ENCODE peak calls at places on chromosomes 3 and 15, in nine cellular contexts. C, S, O, B, J, M, Q, P and I are unnamed samples.

GRCh38 chr3:101803152-101803782 is 24.3 kb downstream of the NXPE3 start:
- DNase-seq in B (peak), M (peak), O (peak), Q (no peak), S (peak), C (peak), P (peak), J (peak), I (peak)

GRCh38 chr3:11563159-11563558 is 80.6 kb downstream of the VGLL4 start:
- DNase-seq in P (no peak), B (no peak), C (no peak), S (no peak), J (no peak), O (no peak), M (no peak), Q (no peak), I (no peak)

GRCh38 chr15:62503451-62503850 is 338.4 kb upstream of the C2CD4B start:
- DNase-seq in O (no peak), J (no peak), S (no peak), Q (no peak), C (no peak), B (no peak), P (no peak), M (peak), I (no peak)

GRCh38 chr15:52656412-52656811 is 22.8 kb downstream of the ATOSA start:
- DNase-seq in Q (no peak), J (no peak), M (no peak), C (no peak), O (no peak), B (no peak), P (no peak), S (no peak), I (no peak)

GRCh38 chr3:13559751-13560540 is 11.0 kb downstream of the FBLN2 start:
- DNase-seq in C (no peak), J (no peak), Q (no peak), M (peak), S (no peak), B (no peak), O (no peak), P (no peak), I (no peak)

GRCh38 chr15:39030291-39031070 is 465.9 kb upstream of the RASGRP1 start:
- DNase-seq in S (no peak), M (no peak), P (no peak), J (no peak), O (no peak), B (no peak), Q (no peak), C (peak), I (no peak)

GRCh38 chr15:70281811-70282307 is 184.1 kb upstream of the TLE3 start:
- DNase-seq in P (no peak), B (no peak), S (peak), C (peak), M (no peak), J (no peak), O (no peak), Q (no peak), I (no peak)

GRCh38 chr3:51682526-51682925 is 11.5 kb downstream of the TEX264 start:
- DNase-seq in J (no peak), S (no peak), P (no peak), B (no peak), C (no peak), O (no peak), Q (no peak), M (no peak), I (no peak)

GRCh38 chr3:108524547-108524946 is 14.2 kb upstream of the MYH15 start:
- DNase-seq in S (no peak), Q (no peak), P (no peak), O (no peak), C (peak), B (no peak), J (no peak), M (no peak), I (no peak)

GRCh38 chr15:48667701-48668100 is 22.2 kb upstream of the FBN1 start:
- DNase-seq in O (no peak), S (no peak), P (no peak), C (peak), M (no peak), B (no peak), Q (no peak), J (no peak), I (no peak)